ENCODE peak calls at places on chromosomes 13 and 19, in five cellular contexts. M is GM23248, V is fibroblast of lung, D is tibial nerve, A is RWPE1. J is an unnamed sample.

GRCh38 chr19:14406645-14407331 is 12.4 kb downstream of the DDX39A start:
- DNase-seq in M (no peak), V (no peak), D (no peak), A (no peak), J (no peak)

GRCh38 chr19:2282062-2282861 is at the start of gene PEAK3:
- DNase-seq in M (peak; percentile 45), V (peak; percentile 57), D (peak; percentile 41), A (no peak), J (no peak)

GRCh38 chr19:10670187-10670586 is 16.0 kb downstream of the ILF3 start:
- DNase-seq in M (peak; percentile 60), V (no peak), D (no peak), A (no peak), J (no peak)

GRCh38 chr19:33412617-33413425 is 39.3 kb downstream of the CEBPG start:
- DNase-seq in M (no peak), V (no peak), D (no peak), A (no peak), J (no peak)

GRCh38 chr19:11377237-11377636 is 2.8 kb downstream of the SWSAP1 start:
- DNase-seq in M (peak; percentile 87), V (peak; percentile 91), D (no peak), A (peak; percentile 46), J (peak; percentile 62)

GRCh38 chr13:74644239-74644638 is 510.0 kb upstream of the KLF12 start:
- DNase-seq in M (peak; percentile 71), V (peak; percentile 58), D (no peak), A (no peak), J (no peak)

GRCh38 chr19:29299416-29300380 is 86.7 kb upstream of the UQCRFS1 start:
- DNase-seq in M (no peak), V (no peak), D (no peak), A (no peak), J (no peak)

GRCh38 chr19:48635966-48636858 is 967 bp downstream of the DBP start:
- DNase-seq in M (peak; percentile 29), V (no peak), D (no peak), A (no peak), J (no peak)

GRCh38 chr13:101624981-101625380 is 172.5 kb downstream of the ITGBL1 start:
- DNase-seq in M (no peak), V (no peak), D (no peak), A (no peak), J (no peak)

GRCh38 chr19:29379257-29379986 is 146.4 kb upstream of the VSTM2B start:
- DNase-seq in M (no peak), V (no peak), D (no peak), A (no peak), J (peak; percentile 28)

GRCh38 chr13:52348081-52348480 is 57.9 kb downstream of the THSD1 start:
- DNase-seq in M (peak; percentile 88), V (peak; percentile 98), D (no peak), A (peak; percentile 27), J (no peak)

GRCh38 chr13:33639640-33640080 is 178.3 kb upstream of the RFC3 start:
- DNase-seq in M (peak; percentile 9), V (no peak), D (no peak), A (peak; percentile 36), J (no peak)

GRCh38 chr19:40614595-40615411 is 13.6 kb downstream of the LTBP4 start:
- DNase-seq in M (peak; percentile 98), V (peak; percentile 99), D (peak; percentile 85), A (peak; percentile 85), J (peak; percentile 97)

GRCh38 chr13:49540552-49540951 is 44.8 kb downstream of the PHF11 start:
- DNase-seq in M (peak; percentile 8), V (peak; percentile 82), D (no peak), A (no peak), J (peak; percentile 80)

GRCh38 chr19:17605761-17606745 is 50.6 kb downstream of the COLGALT1 start:
- DNase-seq in M (peak; percentile 81), V (peak; percentile 55), D (peak; percentile 64), A (peak; percentile 97), J (peak; percentile 52)

GRCh38 chr13:100883453-100883852 is 208.9 kb upstream of the TMTC4 start:
- DNase-seq in M (no peak), V (no peak), D (no peak), A (no peak), J (no peak)

GRCh38 chr19:54551950-54552912 is 21.4 kb upstream of the LILRA2 start:
- DNase-seq in M (no peak), V (no peak), D (no peak), A (no peak), J (no peak)

GRCh38 chr13:63636231-63636993 is 2220.8 kb upstream of the PCDH20 start:
- DNase-seq in M (no peak), V (no peak), D (no peak), A (peak; percentile 4), J (no peak)

GRCh38 chr19:17522988-17523872 is 11.8 kb downstream of the PGLS start:
- DNase-seq in M (no peak), V (no peak), D (no peak), A (no peak), J (no peak)

GRCh38 chr19:33385956-33386355 is 12.4 kb downstream of the CEBPG start:
- DNase-seq in M (no peak), V (no peak), D (no peak), A (no peak), J (no peak)

GRCh38 chr13:110507678-110508381 is 53.7 kb downstream of the RAB20 start:
- DNase-seq in M (no peak), V (no peak), D (no peak), A (peak; percentile 14), J (no peak)

GRCh38 chr13:24668511-24668910 is 11.7 kb upstream of the ATP12A start:
- DNase-seq in M (no peak), V (no peak), D (no peak), A (no peak), J (no peak)

DNA sequence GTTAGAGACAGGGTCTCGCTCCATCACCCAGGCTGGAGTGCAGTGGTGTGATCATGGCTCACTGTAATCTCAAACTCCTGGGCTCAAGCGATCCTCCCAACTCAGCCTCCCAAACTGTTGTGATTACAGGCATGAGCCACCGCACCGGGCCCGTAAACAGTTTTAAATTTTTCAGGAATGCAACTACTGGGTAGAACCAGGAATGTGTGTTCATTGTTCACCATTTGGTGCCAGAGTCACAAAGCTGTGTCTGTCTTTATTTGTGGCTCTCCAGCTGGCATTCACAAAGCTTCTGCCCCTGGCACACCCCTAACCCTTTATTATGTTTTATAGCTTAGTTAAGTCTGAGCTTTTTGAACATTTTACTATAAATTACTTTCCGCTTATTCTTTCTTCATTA is 19.8 kb upstream of the ACP7 start:
- DNase-seq in M (no peak), V (no peak), D (no peak), A (no peak), J (peak; percentile 53)
- H3K27ac ChIP-seq in M (no peak overlapping the region), V (no peak overlapping the region), D (no peak overlapping the region), A (no peak overlapping the region), J (peak overlapping the region; percentile 63)

DNA sequence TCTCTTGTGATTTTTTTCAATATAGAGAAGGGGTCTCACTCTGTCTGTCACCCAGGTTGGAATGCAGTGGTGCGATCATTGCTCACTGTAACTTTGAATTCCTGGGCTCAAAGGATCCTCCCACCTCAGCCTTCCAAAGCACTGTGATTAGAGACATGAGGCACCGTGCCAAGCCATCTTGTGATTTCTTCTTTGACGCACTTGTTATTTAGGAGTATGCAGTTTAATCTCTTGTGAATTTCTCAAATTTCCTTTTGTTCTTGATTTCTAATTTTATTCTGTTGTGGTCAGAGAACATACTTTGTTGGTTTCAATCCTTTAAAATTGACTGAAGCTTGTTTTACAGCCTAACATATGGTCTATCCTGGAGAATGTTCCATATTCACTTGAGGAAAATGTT is 14.5 kb downstream of the IPO5 start:
- DNase-seq in M (no peak), V (peak; percentile 63), D (no peak), A (no peak), J (no peak)
- H3K27ac ChIP-seq in M (no peak overlapping the region), V (no peak overlapping the region), D (no peak overlapping the region), A (no peak overlapping the region), J (no peak overlapping the region)

GRCh38 chr13:31214379-31214778 is 14.6 kb downstream of the B3GLCT start:
- DNase-seq in M (peak; percentile 20), V (no peak), D (no peak), A (no peak), J (no peak)
- H3K27ac ChIP-seq in M (peak overlapping the region; percentile 57), V (no peak overlapping the region), D (no peak overlapping the region), A (no peak overlapping the region), J (no peak overlapping the region)

GRCh38 chr19:42125536-42125935 is 6.7 kb downstream of the POU2F2 start:
- DNase-seq in M (no peak), V (no peak), D (no peak), A (no peak), J (no peak)

GRCh38 chr19:42123765-42124164 is 8.5 kb downstream of the POU2F2 start:
- DNase-seq in M (no peak), V (no peak), D (no peak), A (no peak), J (no peak)

GRCh38 chr19:42124386-42124901 is 7.8 kb downstream of the POU2F2 start:
- DNase-seq in M (no peak), V (no peak), D (no peak), A (no peak), J (no peak)

GRCh38 chr19:42129399-42130253 is 2.6 kb downstream of the POU2F2 start:
- DNase-seq in M (peak; percentile 81), V (peak; percentile 45), D (no peak), A (peak; percentile 59), J (no peak)

GRCh38 chr19:42126565-42126964 is 5.7 kb downstream of the POU2F2 start:
- DNase-seq in M (no peak), V (no peak), D (no peak), A (no peak), J (no peak)
- H3K27ac ChIP-seq in M (no peak overlapping the region), V (no peak overlapping the region), D (no peak overlapping the region), A (peak overlapping the region; percentile 96), J (no peak overlapping the region)

DNA sequence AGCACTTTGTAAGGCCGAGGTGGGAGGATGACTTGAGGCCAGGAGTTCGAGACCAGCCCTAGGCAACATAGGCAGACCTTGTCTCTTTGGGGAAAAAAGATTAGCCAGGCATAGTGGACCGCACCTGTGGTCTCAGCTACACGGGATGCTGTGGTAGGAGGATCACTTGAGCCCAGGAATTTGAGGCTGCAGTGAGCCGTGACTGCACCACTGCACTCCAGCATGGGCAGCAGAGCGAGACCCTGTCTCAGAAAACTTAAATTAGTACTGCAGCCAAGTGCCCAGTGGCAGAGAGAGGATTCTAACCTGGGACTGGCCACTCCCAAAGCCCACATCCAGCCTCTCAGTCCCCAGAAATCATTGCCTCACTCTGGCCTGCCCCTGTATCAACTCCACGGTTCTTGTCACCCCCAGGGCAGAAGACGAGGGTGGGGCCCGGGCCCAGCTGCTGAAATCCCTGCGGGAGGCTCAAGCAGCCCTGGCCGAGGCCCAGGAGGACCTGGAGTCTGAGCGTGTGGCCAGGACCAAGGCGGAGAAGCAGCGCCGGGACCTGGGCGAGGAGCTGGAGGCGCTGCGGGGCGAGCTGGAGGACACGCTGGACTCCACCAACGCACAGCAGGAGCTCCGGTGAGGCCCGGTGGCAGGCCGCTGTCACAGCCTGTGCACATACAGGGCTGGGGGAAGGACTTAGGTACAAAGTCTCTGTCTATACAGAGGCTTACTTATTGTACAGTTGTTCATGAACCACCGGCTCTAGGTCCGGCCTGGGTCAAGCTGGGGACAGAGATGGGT is 53.4 kb downstream of the KCNC3 start:
- DNase-seq in M (no peak), V (no peak), D (no peak), A (no peak), J (no peak)
- H3K27ac ChIP-seq in M (no peak overlapping the region), V (no peak overlapping the region), D (no peak overlapping the region), A (no peak overlapping the region), J (no peak overlapping the region)